ENCODE peak calls at places on chromosomes 7 and 10, in four cellular contexts. Y is WTC11, G is HepG2, S is K562. Z is an unnamed sample.

GRCh38 chr10:131071721-131072120 is 239.8 kb downstream of the TCERG1L start:
- DNase-seq in Y (no peak), S (no peak), G (no peak), Z (no peak)

GRCh38 chr7:36207451-36208291 is 54.6 kb downstream of the EEPD1 start:
- DNase-seq in Y (no peak), G (peak; percentile 39), S (no peak), Z (no peak)

GRCh38 chr7:22617166-22617565 is 109.8 kb upstream of the IL6 start:
- DNase-seq in S (no peak), Y (no peak), G (no peak), Z (no peak)

GRCh38 chr7:102239206-102239820 is 47.4 kb upstream of the SH2B2 start:
- DNase-seq in Y (no peak), S (no peak), G (no peak), Z (no peak)

GRCh38 chr7:48402721-48403120 is 231.5 kb downstream of the ABCA13 start:
- DNase-seq in S (no peak), G (no peak), Y (no peak), Z (no peak)

GRCh38 chr10:133315847-133316246 is 7.1 kb downstream of the ZNF511 start:
- DNase-seq in S (no peak), G (peak; percentile 27), Y (no peak), Z (no peak)

GRCh38 chr10:108970016-108970415 is 953.3 kb downstream of the XPNPEP1 start:
- DNase-seq in Y (peak; percentile 41), G (no peak), S (peak; percentile 4), Z (peak; percentile 15)

GRCh38 chr10:34407227-34407626 is 407.9 kb downstream of the PARD3 start:
- DNase-seq in S (no peak), G (no peak), Y (no peak), Z (no peak)

GRCh38 chr7:19772858-19773337 is 519 bp downstream of the TMEM196 start:
- DNase-seq in S (no peak), Y (peak; percentile 77), G (no peak), Z (peak; percentile 20)

GRCh38 chr7:156614434-156615264 is 25.9 kb upstream of the RNF32 start:
- DNase-seq in S (no peak), Y (no peak), G (peak; percentile 100), Z (no peak)

GRCh38 chr10:75939541-75939940 is 508.1 kb downstream of the LRMDA start:
- DNase-seq in G (peak; percentile 12), Y (no peak), S (no peak), Z (no peak)

DNA sequence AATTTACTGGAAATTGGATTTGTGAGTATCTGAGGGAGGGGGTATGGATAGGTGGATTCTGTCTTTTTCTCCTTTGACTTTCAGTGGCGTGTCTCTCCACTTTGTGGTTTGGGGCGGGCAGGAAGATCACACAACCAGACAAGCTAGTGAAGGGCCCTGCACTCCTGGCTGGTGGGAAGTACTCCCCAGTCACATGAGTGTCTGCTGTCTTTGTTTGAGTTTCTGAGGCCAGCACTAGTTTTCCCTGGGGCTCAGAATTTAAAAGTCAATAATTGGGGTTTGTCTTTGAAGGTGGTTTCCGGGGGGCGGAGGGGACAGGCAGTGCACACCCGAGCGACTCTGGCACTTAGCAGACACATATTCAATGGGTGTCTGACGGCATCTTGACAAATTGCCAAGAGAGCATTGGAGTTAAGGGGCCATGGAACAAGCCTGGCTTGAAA is 120.1 kb downstream of the WDFY4 start:
- DNase-seq in Y (no peak), G (peak; percentile 56), S (no peak), Z (no peak)
- TF ChIP-seq ELF4 in Y (no peak), G (no peak), S (peak; percentile 62), Z (no peak)

GRCh38 chr7:50865450-50865849 is 82.8 kb upstream of the GRB10 start:
- DNase-seq in G (no peak), Y (no peak), S (no peak), Z (no peak)

GRCh38 chr7:50867048-50867383 is 84.3 kb upstream of the GRB10 start:
- DNase-seq in Y (no peak), S (no peak), G (no peak), Z (no peak)

GRCh38 chr7:50864694-50865093 is 82.0 kb upstream of the GRB10 start:
- DNase-seq in G (no peak), S (no peak), Y (no peak), Z (no peak)

GRCh38 chr7:50868426-50869100 is 85.9 kb upstream of the GRB10 start:
- DNase-seq in G (no peak), Y (no peak), S (no peak), Z (no peak)

DNA sequence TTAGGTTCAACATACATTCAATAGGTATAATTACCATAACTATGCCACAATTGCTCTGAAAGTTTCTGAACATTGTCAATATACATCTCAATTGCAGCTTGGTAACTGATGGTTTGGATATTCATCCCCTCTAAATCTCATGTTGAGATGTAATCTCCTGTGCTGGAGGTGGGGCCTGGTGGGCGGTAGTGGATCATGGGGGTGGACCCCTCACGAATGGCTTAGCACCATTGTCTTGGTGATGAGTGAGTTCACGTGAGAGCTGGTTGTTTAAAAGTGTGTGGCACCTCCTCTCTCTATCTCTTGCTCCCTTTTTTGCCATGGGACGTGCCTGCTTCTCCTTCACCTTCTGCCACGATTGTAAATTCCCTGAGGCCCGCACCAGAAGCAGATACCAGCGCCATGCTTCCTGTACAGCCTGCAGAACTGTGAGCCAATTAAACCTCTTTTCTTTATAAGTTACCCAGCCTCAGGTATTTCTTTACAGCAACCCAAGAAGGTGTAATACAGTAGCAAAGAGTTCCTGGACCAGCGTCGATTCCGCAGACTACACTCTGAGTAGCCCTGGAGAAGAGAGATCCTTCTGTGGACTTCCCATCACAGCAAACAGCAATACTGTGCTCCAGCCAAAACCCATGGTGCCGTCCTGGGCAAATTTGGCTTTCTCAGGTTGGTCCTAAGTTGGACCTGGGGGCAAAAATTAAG is 83.8 kb upstream of the GRB10 start:
- DNase-seq in Y (no peak), S (no peak), G (no peak), Z (no peak)
- TF ChIP-seq ELF4 in Y (no peak), S (no peak), G (no peak), Z (no peak)

GRCh38 chr10:3776796-3777571 is 8.0 kb downstream of the KLF6 start:
- DNase-seq in S (no peak), G (peak; percentile 58), Y (no peak), Z (no peak)

GRCh38 chr10:3780056-3780765 is 4.8 kb downstream of the KLF6 start:
- DNase-seq in Y (no peak), S (no peak), G (no peak), Z (no peak)

GRCh38 chr10:3778708-3779108 is 6.3 kb downstream of the KLF6 start:
- DNase-seq in S (no peak), Y (no peak), G (no peak), Z (no peak)

GRCh38 chr10:3779146-3779707 is 5.8 kb downstream of the KLF6 start:
- DNase-seq in G (no peak), Y (no peak), S (no peak), Z (no peak)

DNA sequence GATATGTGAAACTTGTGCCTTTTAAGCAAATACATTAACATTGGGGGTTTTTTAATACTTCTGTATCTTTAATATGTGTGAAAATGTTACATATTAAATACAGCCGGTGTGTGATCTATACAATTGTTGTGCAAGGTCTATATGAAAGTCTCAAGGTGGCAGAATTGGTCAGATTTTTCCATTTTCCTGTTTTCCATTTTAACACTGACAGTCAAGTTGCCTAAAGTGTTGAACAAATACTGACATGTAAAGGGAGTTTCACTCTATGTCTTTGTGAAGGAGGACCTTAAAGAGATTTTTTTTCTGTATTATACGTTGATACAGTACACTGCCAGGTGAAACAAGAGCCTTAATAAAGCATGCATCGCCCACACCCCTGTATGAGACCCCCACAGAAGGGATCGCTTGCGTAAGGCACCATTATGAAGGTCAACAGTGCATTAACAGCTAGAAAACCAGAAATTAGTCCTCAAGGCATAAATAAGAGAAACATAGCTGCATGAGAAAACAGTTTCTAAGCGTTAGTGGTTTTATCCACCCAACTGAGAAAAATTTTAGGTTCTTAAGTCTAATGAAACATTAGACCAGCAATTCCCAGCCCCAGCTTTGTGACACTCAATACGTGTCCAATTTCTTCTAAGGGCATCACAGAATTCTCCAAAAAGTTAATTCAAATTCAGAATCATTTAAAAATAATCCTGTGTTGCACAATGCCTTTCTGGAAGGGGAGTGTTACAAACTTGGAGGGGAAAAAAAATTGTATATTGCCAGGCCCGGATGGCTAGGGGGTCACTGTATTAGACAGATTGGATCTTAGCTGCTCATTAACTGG is 6.9 kb downstream of the KLF6 start:
- DNase-seq in G (no peak), S (no peak), Y (no peak), Z (no peak)
- TF ChIP-seq ELF4 in G (no peak), S (no peak), Y (no peak), Z (no peak)

GRCh38 chr7:6531492-6532279 is 19.6 kb downstream of the GRID2IP start:
- DNase-seq in G (no peak), Y (no peak), S (no peak), Z (no peak)

GRCh38 chr7:6533893-6534804 is 17.1 kb downstream of the GRID2IP start:
- DNase-seq in S (no peak), G (no peak), Y (no peak), Z (no peak)

GRCh38 chr7:6530626-6531491 is 20.4 kb downstream of the GRID2IP start:
- DNase-seq in S (peak; percentile 85), Y (peak; percentile 80), G (no peak), Z (peak; percentile 82)

GRCh38 chr7:6529643-6530042 is 21.6 kb downstream of the GRID2IP start:
- DNase-seq in G (peak; percentile 15), S (no peak), Y (no peak), Z (no peak)

GRCh38 chr7:6532516-6532915 is 18.7 kb downstream of the GRID2IP start:
- DNase-seq in S (no peak), G (no peak), Y (no peak), Z (no peak)
- TF ChIP-seq ELF4 in S (no peak), G (no peak), Y (no peak), Z (no peak)

DNA sequence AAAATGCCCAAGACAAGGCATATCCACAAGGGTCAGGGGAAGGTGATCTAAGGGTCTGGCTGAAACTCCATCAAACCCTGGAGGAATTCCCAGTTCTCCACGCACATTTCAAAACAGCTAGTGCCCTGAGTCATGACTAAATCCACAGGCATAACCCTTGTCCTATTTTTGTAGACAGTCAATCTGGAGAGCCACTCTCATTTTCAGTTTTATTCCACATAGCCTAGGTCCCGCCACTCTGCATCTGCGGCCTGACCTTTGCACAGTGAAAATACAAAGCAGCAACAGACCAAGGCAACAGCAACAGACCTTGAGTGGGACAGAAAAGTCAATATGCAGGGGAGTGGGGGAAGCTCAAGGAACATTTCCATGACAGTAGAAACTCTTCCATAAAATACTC is 201.4 kb upstream of the NPVF start:
- DNase-seq in S (no peak), Y (no peak), G (peak; percentile 13), Z (no peak)
- TF ChIP-seq ELF4 in S (no peak), Y (no peak), G (no peak), Z (no peak)

GRCh38 chr7:91140982-91141381 is 123.3 kb upstream of the FZD1 start:
- DNase-seq in G (no peak), S (no peak), Y (no peak), Z (no peak)
- TF ChIP-seq ELF4 in G (no peak), S (no peak), Y (no peak), Z (no peak)

GRCh38 chr7:150975536-150976285 is 2.4 kb downstream of the KCNH2 start:
- DNase-seq in G (no peak), Y (no peak), S (no peak), Z (no peak)
- TF ChIP-seq ELF4 in G (no peak), Y (no peak), S (no peak), Z (no peak)